ENCODE peak calls at places on chromosomes 12 and 14, in six cellular contexts. One of them, this sample, is unnamed.

GRCh38 chr14:71482701-71483100 is 449.5 kb upstream of the RGS6 start:
- DNase-seq in suprapubic skin: no peak
- DNase-seq in GM12878: no peak
- DNase-seq in heart left ventricle: no peak
- DNase-seq in breast epithelium: no peak
- DNase-seq in effector memory CD4-positive, alpha-beta T cell: no peak
- DNase-seq in this sample: no peak

GRCh38 chr12:42588981-42589464 is 523 bp downstream of the PRICKLE1 start:
- DNase-seq in suprapubic skin: no peak
- DNase-seq in GM12878: no peak
- DNase-seq in heart left ventricle: peak; percentile 46
- DNase-seq in breast epithelium: no peak
- DNase-seq in effector memory CD4-positive, alpha-beta T cell: no peak
- DNase-seq in this sample: peak; percentile 34

GRCh38 chr12:53659011-53659551 is 16.8 kb downstream of the ATP5MC2 start:
- DNase-seq in suprapubic skin: no peak
- DNase-seq in GM12878: no peak
- DNase-seq in heart left ventricle: peak; percentile 54
- DNase-seq in breast epithelium: peak; percentile 86
- DNase-seq in effector memory CD4-positive, alpha-beta T cell: no peak
- DNase-seq in this sample: peak; percentile 46

GRCh38 chr14:105894125-105894977 is 368.0 kb downstream of the TMEM121 start:
- DNase-seq in suprapubic skin: peak; percentile 66
- DNase-seq in GM12878: no peak
- DNase-seq in heart left ventricle: peak; percentile 7
- DNase-seq in breast epithelium: no peak
- DNase-seq in effector memory CD4-positive, alpha-beta T cell: no peak
- DNase-seq in this sample: peak; percentile 39

GRCh38 chr12:21657336-21658077 is at the start of gene LDHB:
- DNase-seq in suprapubic skin: peak; percentile 95
- DNase-seq in GM12878: peak; percentile 81
- DNase-seq in heart left ventricle: peak; percentile 97
- DNase-seq in breast epithelium: peak; percentile 88
- DNase-seq in effector memory CD4-positive, alpha-beta T cell: peak; percentile 75
- DNase-seq in this sample: peak; percentile 95

GRCh38 chr12:79933580-79934264 is 1.2 kb downstream of the PPP1R12A start:
- DNase-seq in suprapubic skin: no peak
- DNase-seq in GM12878: no peak
- DNase-seq in heart left ventricle: no peak
- DNase-seq in breast epithelium: no peak
- DNase-seq in effector memory CD4-positive, alpha-beta T cell: no peak
- DNase-seq in this sample: no peak

GRCh38 chr14:89616425-89617141 is 199.6 kb upstream of the FOXN3 start:
- DNase-seq in suprapubic skin: no peak
- DNase-seq in GM12878: no peak
- DNase-seq in heart left ventricle: no peak
- DNase-seq in breast epithelium: no peak
- DNase-seq in effector memory CD4-positive, alpha-beta T cell: peak; percentile 32
- DNase-seq in this sample: no peak

GRCh38 chr14:99708449-99708848 is 24.4 kb downstream of the CYP46A1 start:
- DNase-seq in suprapubic skin: peak; percentile 44
- DNase-seq in GM12878: no peak
- DNase-seq in heart left ventricle: no peak
- DNase-seq in breast epithelium: peak; percentile 4
- DNase-seq in effector memory CD4-positive, alpha-beta T cell: no peak
- DNase-seq in this sample: no peak

GRCh38 chr12:88325828-88326214 is 183.7 kb downstream of the TMTC3 start:
- DNase-seq in suprapubic skin: no peak
- DNase-seq in GM12878: no peak
- DNase-seq in heart left ventricle: no peak
- DNase-seq in breast epithelium: no peak
- DNase-seq in effector memory CD4-positive, alpha-beta T cell: no peak
- DNase-seq in this sample: no peak

GRCh38 chr12:123061806-123062205 is 81.3 kb downstream of the ARL6IP4 start:
- DNase-seq in suprapubic skin: no peak
- DNase-seq in GM12878: no peak
- DNase-seq in heart left ventricle: no peak
- DNase-seq in breast epithelium: no peak
- DNase-seq in effector memory CD4-positive, alpha-beta T cell: no peak
- DNase-seq in this sample: no peak

GRCh38 chr14:96176811-96177211 is 27.8 kb upstream of the BDKRB2 start:
- DNase-seq in suprapubic skin: no peak
- DNase-seq in GM12878: no peak
- DNase-seq in heart left ventricle: no peak
- DNase-seq in breast epithelium: peak; percentile 85
- DNase-seq in effector memory CD4-positive, alpha-beta T cell: no peak
- DNase-seq in this sample: no peak

GRCh38 chr12:57724936-57725740 is 13.4 kb downstream of the AGAP2 start:
- DNase-seq in suprapubic skin: no peak
- DNase-seq in GM12878: no peak
- DNase-seq in heart left ventricle: peak; percentile 16
- DNase-seq in breast epithelium: peak; percentile 14
- DNase-seq in effector memory CD4-positive, alpha-beta T cell: no peak
- DNase-seq in this sample: no peak

GRCh38 chr12:56267443-56268071 is 815 bp downstream of the COQ10A start:
- DNase-seq in suprapubic skin: no peak
- DNase-seq in GM12878: no peak
- DNase-seq in heart left ventricle: peak; percentile 54
- DNase-seq in breast epithelium: no peak
- DNase-seq in effector memory CD4-positive, alpha-beta T cell: no peak
- DNase-seq in this sample: no peak

GRCh38 chr12:49086116-49086515 is 8.5 kb downstream of the DHH start:
- DNase-seq in suprapubic skin: no peak
- DNase-seq in GM12878: no peak
- DNase-seq in heart left ventricle: no peak
- DNase-seq in breast epithelium: no peak
- DNase-seq in effector memory CD4-positive, alpha-beta T cell: no peak
- DNase-seq in this sample: no peak

GRCh38 chr12:94140556-94140955 is 7.8 kb upstream of the PLXNC1 start:
- DNase-seq in suprapubic skin: no peak
- DNase-seq in GM12878: no peak
- DNase-seq in heart left ventricle: no peak
- DNase-seq in breast epithelium: no peak
- DNase-seq in effector memory CD4-positive, alpha-beta T cell: no peak
- DNase-seq in this sample: no peak

GRCh38 chr12:130655881-130656280 is 60.2 kb downstream of the RIMBP2 start:
- DNase-seq in suprapubic skin: no peak
- DNase-seq in GM12878: no peak
- DNase-seq in heart left ventricle: no peak
- DNase-seq in breast epithelium: no peak
- DNase-seq in effector memory CD4-positive, alpha-beta T cell: no peak
- DNase-seq in this sample: no peak

GRCh38 chr14:70183991-70184390 is 4.8 kb downstream of the SLC8A3 start:
- DNase-seq in suprapubic skin: no peak
- DNase-seq in GM12878: no peak
- DNase-seq in heart left ventricle: no peak
- DNase-seq in breast epithelium: no peak
- DNase-seq in effector memory CD4-positive, alpha-beta T cell: no peak
- DNase-seq in this sample: no peak

GRCh38 chr12:63208956-63209355 is 58.0 kb upstream of the AVPR1A start:
- DNase-seq in suprapubic skin: no peak
- DNase-seq in GM12878: no peak
- DNase-seq in heart left ventricle: no peak
- DNase-seq in breast epithelium: no peak
- DNase-seq in effector memory CD4-positive, alpha-beta T cell: no peak
- DNase-seq in this sample: no peak

GRCh38 chr12:25583545-25583944 is 30.5 kb upstream of the LMNTD1 start:
- DNase-seq in suprapubic skin: no peak
- DNase-seq in GM12878: no peak
- DNase-seq in heart left ventricle: no peak
- DNase-seq in breast epithelium: no peak
- DNase-seq in effector memory CD4-positive, alpha-beta T cell: no peak
- DNase-seq in this sample: no peak

GRCh38 chr14:57865066-57865449 is 834 bp downstream of the SLC35F4 start:
- DNase-seq in suprapubic skin: no peak
- DNase-seq in GM12878: no peak
- DNase-seq in heart left ventricle: no peak
- DNase-seq in breast epithelium: no peak
- DNase-seq in effector memory CD4-positive, alpha-beta T cell: no peak
- DNase-seq in this sample: peak; percentile 49

GRCh38 chr14:56333361-56334279 is 215.4 kb downstream of the PELI2 start:
- DNase-seq in suprapubic skin: no peak
- DNase-seq in GM12878: no peak
- DNase-seq in heart left ventricle: no peak
- DNase-seq in breast epithelium: no peak
- DNase-seq in effector memory CD4-positive, alpha-beta T cell: no peak
- DNase-seq in this sample: no peak

GRCh38 chr12:54222609-54223008 is 33.8 kb upstream of the SMUG1 start:
- DNase-seq in suprapubic skin: no peak
- DNase-seq in GM12878: no peak
- DNase-seq in heart left ventricle: no peak
- DNase-seq in breast epithelium: no peak
- DNase-seq in effector memory CD4-positive, alpha-beta T cell: no peak
- DNase-seq in this sample: no peak

GRCh38 chr12:67018105-67018504 is 251.1 kb upstream of the CAND1 start:
- DNase-seq in suprapubic skin: no peak
- DNase-seq in GM12878: no peak
- DNase-seq in heart left ventricle: no peak
- DNase-seq in breast epithelium: no peak
- DNase-seq in effector memory CD4-positive, alpha-beta T cell: no peak
- DNase-seq in this sample: no peak

GRCh38 chr12:16685107-16685506 is 79.1 kb upstream of the LMO3 start:
- DNase-seq in suprapubic skin: no peak
- DNase-seq in GM12878: no peak
- DNase-seq in heart left ventricle: no peak
- DNase-seq in breast epithelium: no peak
- DNase-seq in effector memory CD4-positive, alpha-beta T cell: no peak
- DNase-seq in this sample: no peak

GRCh38 chr12:13093191-13093849 is 10.1 kb downstream of the GSG1 start:
- DNase-seq in suprapubic skin: no peak
- DNase-seq in GM12878: no peak
- DNase-seq in heart left ventricle: no peak
- DNase-seq in breast epithelium: no peak
- DNase-seq in effector memory CD4-positive, alpha-beta T cell: no peak
- DNase-seq in this sample: no peak

GRCh38 chr12:100823988-100824387 is 29.4 kb downstream of the ANO4 start:
- DNase-seq in suprapubic skin: no peak
- DNase-seq in GM12878: no peak
- DNase-seq in heart left ventricle: no peak
- DNase-seq in breast epithelium: no peak
- DNase-seq in effector memory CD4-positive, alpha-beta T cell: no peak
- DNase-seq in this sample: no peak

GRCh38 chr12:52615208-52615868 is 3.0 kb downstream of the KRT73 start:
- DNase-seq in suprapubic skin: no peak
- DNase-seq in GM12878: no peak
- DNase-seq in heart left ventricle: no peak
- DNase-seq in breast epithelium: no peak
- DNase-seq in effector memory CD4-positive, alpha-beta T cell: no peak
- DNase-seq in this sample: no peak

GRCh38 chr14:75223664-75224154 is 47.3 kb upstream of the TMED10 start:
- DNase-seq in suprapubic skin: no peak
- DNase-seq in GM12878: peak; percentile 75
- DNase-seq in heart left ventricle: peak; percentile 52
- DNase-seq in breast epithelium: no peak
- DNase-seq in effector memory CD4-positive, alpha-beta T cell: no peak
- DNase-seq in this sample: peak; percentile 72

GRCh38 chr12:15045451-15045850 is 72.6 kb downstream of the PDE6H start:
- DNase-seq in suprapubic skin: no peak
- DNase-seq in GM12878: no peak
- DNase-seq in heart left ventricle: no peak
- DNase-seq in breast epithelium: no peak
- DNase-seq in effector memory CD4-positive, alpha-beta T cell: no peak
- DNase-seq in this sample: no peak

GRCh38 chr14:104794641-104795467 is 694 bp downstream of the AKT1 start:
- DNase-seq in suprapubic skin: no peak
- DNase-seq in GM12878: no peak
- DNase-seq in heart left ventricle: peak; percentile 45
- DNase-seq in breast epithelium: no peak
- DNase-seq in effector memory CD4-positive, alpha-beta T cell: no peak
- DNase-seq in this sample: no peak

GRCh38 chr12:39390752-39391151 is 52.2 kb downstream of the KIF21A start:
- DNase-seq in suprapubic skin: no peak
- DNase-seq in GM12878: no peak
- DNase-seq in heart left ventricle: no peak
- DNase-seq in breast epithelium: no peak
- DNase-seq in effector memory CD4-positive, alpha-beta T cell: no peak
- DNase-seq in this sample: no peak

GRCh38 chr14:103529383-103530365 is 678 bp downstream of the TRMT61A start:
- DNase-seq in suprapubic skin: no peak
- DNase-seq in GM12878: no peak
- DNase-seq in heart left ventricle: no peak
- DNase-seq in breast epithelium: no peak
- DNase-seq in effector memory CD4-positive, alpha-beta T cell: no peak
- DNase-seq in this sample: no peak

GRCh38 chr12:91813701-91814100 is 331.9 kb downstream of the BTG1 start:
- DNase-seq in suprapubic skin: no peak
- DNase-seq in GM12878: no peak
- DNase-seq in heart left ventricle: no peak
- DNase-seq in breast epithelium: no peak
- DNase-seq in effector memory CD4-positive, alpha-beta T cell: no peak
- DNase-seq in this sample: no peak

DNA sequence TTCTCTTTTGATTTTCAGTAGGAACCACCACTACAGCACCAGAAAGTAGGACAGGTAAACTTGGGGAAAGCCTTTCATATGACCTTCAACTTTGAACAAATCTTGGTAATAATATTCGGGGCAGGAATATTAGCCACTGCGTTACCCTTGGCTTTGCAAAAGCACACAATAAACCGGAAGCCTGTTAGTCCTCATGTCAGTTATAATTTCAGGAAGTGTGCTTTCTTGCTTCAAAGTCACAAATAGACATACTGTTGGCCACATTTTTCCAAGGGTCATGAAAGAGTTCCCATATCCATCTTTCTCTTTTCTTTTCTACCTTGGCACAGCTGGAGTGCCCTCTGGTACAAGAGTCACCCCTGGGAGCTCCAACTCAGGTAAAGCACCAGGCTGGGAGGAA is 167.2 kb upstream of the CNTN1 start:
- DNase-seq in suprapubic skin: no peak
- DNase-seq in GM12878: no peak
- DNase-seq in heart left ventricle: no peak
- DNase-seq in breast epithelium: no peak
- DNase-seq in effector memory CD4-positive, alpha-beta T cell: no peak
- DNase-seq in this sample: no peak
- H3K4me1 ChIP-seq in suprapubic skin: no peaks in the 10 kb centered on the region
- H3K4me1 ChIP-seq in GM12878: no peaks in the 10 kb centered on the region
- H3K4me1 ChIP-seq in heart left ventricle: no peaks in the 10 kb centered on the region
- H3K4me1 ChIP-seq in breast epithelium: no peaks in the 10 kb centered on the region
- H3K4me1 ChIP-seq in effector memory CD4-positive, alpha-beta T cell: no peaks in the 10 kb centered on the region
- H3K4me1 ChIP-seq in this sample: no peaks in the 10 kb centered on the region

GRCh38 chr12:83665755-83666154 is 979.0 kb downstream of the TMTC2 start:
- DNase-seq in suprapubic skin: no peak
- DNase-seq in GM12878: no peak
- DNase-seq in heart left ventricle: no peak
- DNase-seq in breast epithelium: no peak
- DNase-seq in effector memory CD4-positive, alpha-beta T cell: no peak
- DNase-seq in this sample: no peak
- H3K9me3 ChIP-seq in suprapubic skin: no peaks in the 10 kb centered on the region
- H3K9me3 ChIP-seq in GM12878: no peaks in the 10 kb centered on the region
- H3K9me3 ChIP-seq in heart left ventricle: no peaks in the 10 kb centered on the region
- H3K9me3 ChIP-seq in breast epithelium: no peaks in the 10 kb centered on the region
- H3K9me3 ChIP-seq in effector memory CD4-positive, alpha-beta T cell: no peaks in the 10 kb centered on the region
- H3K9me3 ChIP-seq in this sample: no peaks in the 10 kb centered on the region

GRCh38 chr14:93688239-93688666 is 100.0 kb downstream of the PRIMA1 start:
- DNase-seq in suprapubic skin: no peak
- DNase-seq in GM12878: no peak
- DNase-seq in heart left ventricle: no peak
- DNase-seq in breast epithelium: no peak
- DNase-seq in effector memory CD4-positive, alpha-beta T cell: no peak
- DNase-seq in this sample: no peak
- H3K4me1 ChIP-seq in suprapubic skin: no peaks in the 10 kb centered on the region
- H3K4me1 ChIP-seq in GM12878: no peaks in the 10 kb centered on the region
- H3K4me1 ChIP-seq in heart left ventricle: no peaks in the 10 kb centered on the region
- H3K4me1 ChIP-seq in breast epithelium: peaks cover 6% of the 10 kb centered on the region
- H3K4me1 ChIP-seq in effector memory CD4-positive, alpha-beta T cell: no peaks in the 10 kb centered on the region
- H3K4me1 ChIP-seq in this sample: no peaks in the 10 kb centered on the region

GRCh38 chr12:129394416-129394815 is 509.4 kb downstream of the TMEM132D start:
- DNase-seq in suprapubic skin: no peak
- DNase-seq in GM12878: no peak
- DNase-seq in heart left ventricle: no peak
- DNase-seq in breast epithelium: no peak
- DNase-seq in effector memory CD4-positive, alpha-beta T cell: no peak
- DNase-seq in this sample: no peak
- H3K9me3 ChIP-seq in suprapubic skin: peaks cover 4% of the 10 kb centered on the region
- H3K9me3 ChIP-seq in GM12878: no peaks in the 10 kb centered on the region
- H3K9me3 ChIP-seq in heart left ventricle: no peaks in the 10 kb centered on the region
- H3K9me3 ChIP-seq in breast epithelium: no peaks in the 10 kb centered on the region
- H3K9me3 ChIP-seq in effector memory CD4-positive, alpha-beta T cell: no peaks in the 10 kb centered on the region
- H3K9me3 ChIP-seq in this sample: peaks cover 10% of the 10 kb centered on the region